ENCODE peak calls at places on chromosomes 2 and 18, in four cellular contexts. One of them, this sample, is unnamed. For H3K4me1, the result is how much of the 10 kb centered on the place peaks cover.

GRCh38 chr18:41126541-41127235 is 828.3 kb upstream of the PIK3C3 start:
- DNase-seq in A549: no peak
- DNase-seq in stomach: no peak
- DNase-seq in hepatocyte: no peak
- DNase-seq in this sample: no peak

GRCh38 chr2:201707753-201708152 is 9.3 kb upstream of the MPP4 start:
- DNase-seq in stomach: no peak
- DNase-seq in hepatocyte: no peak
- DNase-seq in A549: no peak
- DNase-seq in this sample: no peak

GRCh38 chr2:55768991-55769390 is 75.3 kb upstream of the PNPT1 start:
- DNase-seq in hepatocyte: no peak
- DNase-seq in stomach: no peak
- DNase-seq in A549: no peak
- DNase-seq in this sample: no peak

GRCh38 chr2:168722592-168722991 is 79.8 kb upstream of the NOSTRIN start:
- DNase-seq in hepatocyte: no peak
- DNase-seq in A549: no peak
- DNase-seq in stomach: no peak
- DNase-seq in this sample: no peak

GRCh38 chr2:192500550-192501200 is 305.9 kb upstream of the TMEFF2 start:
- DNase-seq in A549: no peak
- DNase-seq in hepatocyte: peak
- DNase-seq in stomach: no peak
- DNase-seq in this sample: no peak

GRCh38 chr18:24052053-24052452 is 37.5 kb downstream of the TTC39C start:
- DNase-seq in hepatocyte: peak
- DNase-seq in stomach: no peak
- DNase-seq in A549: peak
- DNase-seq in this sample: no peak

GRCh38 chr2:207694811-207695281 is 16.6 kb upstream of the CCNYL1 start:
- DNase-seq in hepatocyte: no peak
- DNase-seq in A549: no peak
- DNase-seq in stomach: no peak
- DNase-seq in this sample: no peak

GRCh38 chr2:241762933-241763369 is 13.7 kb upstream of the GAL3ST2 start:
- DNase-seq in stomach: no peak
- DNase-seq in A549: no peak
- DNase-seq in hepatocyte: no peak
- DNase-seq in this sample: peak

GRCh38 chr18:56327171-56327885 is 311.1 kb downstream of the TXNL1 start:
- DNase-seq in stomach: no peak
- DNase-seq in hepatocyte: no peak
- DNase-seq in A549: no peak
- DNase-seq in this sample: no peak

GRCh38 chr2:88765154-88765948 is 73.9 kb downstream of the RPIA start:
- DNase-seq in stomach: peak
- DNase-seq in hepatocyte: no peak
- DNase-seq in A549: no peak
- DNase-seq in this sample: no peak

GRCh38 chr2:113686537-113686936 is 59.5 kb downstream of the RABL2A start:
- DNase-seq in stomach: no peak
- DNase-seq in A549: no peak
- DNase-seq in hepatocyte: no peak
- DNase-seq in this sample: no peak

GRCh38 chr18:9354256-9354655 is 19.7 kb downstream of the TWSG1 start:
- DNase-seq in hepatocyte: no peak
- DNase-seq in A549: no peak
- DNase-seq in stomach: no peak
- DNase-seq in this sample: no peak

GRCh38 chr2:4047961-4048891 is 344.9 kb downstream of the DCDC2C start:
- DNase-seq in stomach: no peak
- DNase-seq in A549: no peak
- DNase-seq in hepatocyte: no peak
- DNase-seq in this sample: no peak

GRCh38 chr2:159797468-159798375 is at the start of gene CD302:
- DNase-seq in stomach: peak
- DNase-seq in hepatocyte: peak
- DNase-seq in A549: peak
- DNase-seq in this sample: peak

GRCh38 chr2:170222298-170222697 is 44.4 kb downstream of the MYO3B start:
- DNase-seq in hepatocyte: peak
- DNase-seq in stomach: no peak
- DNase-seq in A549: no peak
- DNase-seq in this sample: no peak

GRCh38 chr2:71226391-71226964 is 425 bp downstream of the PAIP2B start:
- DNase-seq in A549: no peak
- DNase-seq in hepatocyte: peak
- DNase-seq in stomach: peak
- DNase-seq in this sample: peak

GRCh38 chr2:34096552-34097171 is 497.6 kb upstream of the FAM98A start:
- DNase-seq in hepatocyte: peak
- DNase-seq in A549: peak
- DNase-seq in stomach: peak
- DNase-seq in this sample: no peak

GRCh38 chr2:216775043-216775453 is 79.7 kb upstream of the IGFBP5 start:
- DNase-seq in A549: peak
- DNase-seq in hepatocyte: peak
- DNase-seq in stomach: no peak
- DNase-seq in this sample: peak

GRCh38 chr18:74840492-74841167 is 243.0 kb downstream of the ZNF407 start:
- DNase-seq in A549: no peak
- DNase-seq in hepatocyte: no peak
- DNase-seq in stomach: no peak
- DNase-seq in this sample: no peak

GRCh38 chr2:127674241-127675209 is 805 bp downstream of the LIMS2 start:
- DNase-seq in hepatocyte: no peak
- DNase-seq in stomach: peak
- DNase-seq in A549: peak
- DNase-seq in this sample: peak

GRCh38 chr2:32553829-32554432 is 73.9 kb upstream of the TTC27 start:
- DNase-seq in hepatocyte: peak
- DNase-seq in stomach: no peak
- DNase-seq in A549: peak
- DNase-seq in this sample: no peak

GRCh38 chr18:48408727-48409590 is at the start of gene ZBTB7C:
- DNase-seq in stomach: peak
- DNase-seq in hepatocyte: peak
- DNase-seq in A549: no peak
- DNase-seq in this sample: peak

GRCh38 chr2:10538224-10538894 is 90.2 kb upstream of the ODC1 start:
- DNase-seq in hepatocyte: no peak
- DNase-seq in A549: peak
- DNase-seq in stomach: no peak
- DNase-seq in this sample: no peak

GRCh38 chr2:226754821-226755536 is 44.6 kb downstream of the IRS1 start:
- DNase-seq in stomach: no peak
- DNase-seq in hepatocyte: no peak
- DNase-seq in A549: no peak
- DNase-seq in this sample: no peak

GRCh38 chr2:62568983-62569837 is 63.2 kb upstream of the TMEM17 start:
- DNase-seq in A549: peak
- DNase-seq in hepatocyte: no peak
- DNase-seq in stomach: no peak
- DNase-seq in this sample: no peak

GRCh38 chr2:241659150-241659739 is 21.8 kb downstream of the ATG4B start:
- DNase-seq in A549: peak
- DNase-seq in stomach: peak
- DNase-seq in hepatocyte: peak
- DNase-seq in this sample: no peak

GRCh38 chr2:234629596-234629995 is 132.7 kb upstream of the ARL4C start:
- DNase-seq in hepatocyte: no peak
- DNase-seq in stomach: no peak
- DNase-seq in A549: no peak
- DNase-seq in this sample: no peak

DNA sequence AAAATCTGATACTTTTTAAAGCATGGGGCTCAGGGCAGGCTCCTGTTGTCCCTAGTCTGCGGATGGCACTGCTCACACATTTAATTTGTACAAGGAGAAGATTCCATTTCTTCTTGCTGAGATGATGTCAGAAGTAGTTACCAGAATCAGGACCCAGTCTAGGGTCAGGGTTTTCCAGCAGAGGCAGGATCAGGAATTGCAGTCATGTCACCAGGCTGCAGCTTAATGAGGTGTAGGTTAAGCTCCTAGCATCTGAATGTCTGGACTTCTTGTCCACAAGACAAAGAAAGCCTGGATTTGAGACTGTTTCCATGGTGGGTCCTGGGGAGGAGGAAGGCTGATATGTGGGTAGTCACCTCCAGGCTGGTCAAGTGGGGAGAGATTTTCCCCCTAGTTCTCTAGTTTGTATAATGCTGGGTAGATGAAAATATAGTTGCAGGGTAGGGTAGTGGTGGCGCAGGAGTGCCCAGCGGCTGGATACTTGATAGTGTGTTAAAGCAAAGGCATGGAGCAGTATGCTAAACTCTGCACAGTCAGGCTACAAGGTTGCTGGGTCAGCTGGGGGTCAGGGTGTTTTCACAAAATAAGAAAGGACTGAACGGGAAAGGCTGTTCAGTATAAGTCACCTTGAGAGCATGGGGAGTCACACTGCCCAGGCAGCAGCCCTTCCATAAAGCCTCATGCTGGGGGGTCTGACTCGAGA is 148.4 kb downstream of the PRKCE start:
- DNase-seq in stomach: no peak
- DNase-seq in hepatocyte: no peak
- DNase-seq in A549: no peak
- DNase-seq in this sample: no peak
- TF ChIP-seq CTCF in stomach: no peak
- TF ChIP-seq CTCF in hepatocyte: no peak
- TF ChIP-seq CTCF in A549: no peak
- TF ChIP-seq CTCF in this sample: no peak

DNA sequence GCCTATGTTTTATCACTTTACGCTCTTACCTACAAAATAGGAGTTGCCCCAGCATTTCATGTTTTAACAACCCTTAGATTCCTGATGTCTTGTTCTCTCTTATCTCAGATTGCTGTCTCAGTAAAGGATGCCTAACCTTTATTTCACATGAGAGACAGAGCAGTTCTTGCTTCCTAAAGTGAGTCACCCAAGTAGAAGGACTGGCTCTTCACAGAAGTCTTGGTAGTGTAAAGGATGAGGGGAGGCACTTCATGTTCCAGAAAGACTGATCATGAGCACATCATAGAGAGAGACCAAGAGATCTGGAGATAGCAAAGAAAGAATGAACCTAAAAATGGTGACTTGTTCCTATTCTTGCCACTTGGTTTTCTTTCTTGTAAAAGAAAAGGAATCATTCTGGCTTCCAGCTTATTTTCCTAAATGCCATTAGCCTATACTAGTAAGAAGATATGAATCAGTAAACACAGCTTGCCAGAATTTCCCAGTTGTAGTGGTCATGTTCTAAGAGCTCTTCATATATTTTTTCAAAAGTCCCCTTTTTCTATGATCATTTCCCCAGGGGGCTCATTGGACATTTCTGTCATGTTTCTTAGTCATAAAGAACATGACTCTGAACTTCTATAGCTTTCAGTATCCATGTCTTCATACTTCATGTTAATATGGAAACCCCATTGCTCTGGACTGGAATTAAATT is 54.9 kb downstream of the MAPRE2 start:
- DNase-seq in hepatocyte: no peak
- DNase-seq in A549: no peak
- DNase-seq in stomach: no peak
- DNase-seq in this sample: no peak
- H3K27ac ChIP-seq in hepatocyte: no peak
- H3K27ac ChIP-seq in A549: no peak
- H3K27ac ChIP-seq in stomach: no peak
- H3K27ac ChIP-seq in this sample: no peak

GRCh38 chr2:120940726-120941256 is 205.1 kb downstream of the GLI2 start:
- DNase-seq in A549: no peak
- DNase-seq in hepatocyte: no peak
- DNase-seq in stomach: no peak
- DNase-seq in this sample: no peak
- H3K4me1 ChIP-seq in A549: half or more
- H3K4me1 ChIP-seq in hepatocyte: under half
- H3K4me1 ChIP-seq in stomach: under half
- H3K4me1 ChIP-seq in this sample: under half

GRCh38 chr2:13050764-13051163 is 334.0 kb downstream of the TRIB2 start:
- DNase-seq in A549: no peak
- DNase-seq in stomach: no peak
- DNase-seq in hepatocyte: no peak
- DNase-seq in this sample: no peak

GRCh38 chr2:13052547-13052946 is 335.8 kb downstream of the TRIB2 start:
- DNase-seq in stomach: no peak
- DNase-seq in A549: no peak
- DNase-seq in hepatocyte: no peak
- DNase-seq in this sample: no peak

DNA sequence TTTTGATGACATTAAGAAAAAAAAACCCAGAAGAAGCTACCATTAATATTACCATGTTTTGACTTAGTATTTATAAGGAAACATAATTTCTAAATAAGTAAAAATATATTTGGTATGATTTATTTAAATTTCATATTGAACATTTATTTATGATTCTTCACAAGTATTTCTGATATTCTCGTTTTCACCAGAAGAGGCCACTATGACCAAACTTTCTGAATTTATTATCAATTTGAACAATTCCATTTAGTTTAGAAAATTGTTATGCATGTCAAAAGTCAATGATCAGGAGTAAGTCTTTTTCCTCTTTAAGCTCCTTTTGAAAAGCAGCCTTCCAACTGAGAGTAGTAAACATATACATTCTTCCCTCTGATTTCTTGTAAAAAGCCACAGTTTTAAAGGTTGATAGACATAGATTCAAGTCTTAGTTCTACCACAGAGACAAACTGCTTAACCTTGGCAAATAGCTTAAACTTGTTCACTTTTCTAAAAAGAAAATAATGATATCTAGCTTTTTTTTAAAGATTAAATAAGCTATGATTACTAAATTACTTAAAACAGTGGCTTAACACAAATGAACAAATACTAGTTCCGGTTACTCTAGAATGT is 329.9 kb downstream of the TRIB2 start:
- DNase-seq in hepatocyte: no peak
- DNase-seq in A549: no peak
- DNase-seq in stomach: no peak
- DNase-seq in this sample: no peak
- TF ChIP-seq CTCF in hepatocyte: peak
- TF ChIP-seq CTCF in A549: peak
- TF ChIP-seq CTCF in stomach: no peak
- TF ChIP-seq CTCF in this sample: peak

DNA sequence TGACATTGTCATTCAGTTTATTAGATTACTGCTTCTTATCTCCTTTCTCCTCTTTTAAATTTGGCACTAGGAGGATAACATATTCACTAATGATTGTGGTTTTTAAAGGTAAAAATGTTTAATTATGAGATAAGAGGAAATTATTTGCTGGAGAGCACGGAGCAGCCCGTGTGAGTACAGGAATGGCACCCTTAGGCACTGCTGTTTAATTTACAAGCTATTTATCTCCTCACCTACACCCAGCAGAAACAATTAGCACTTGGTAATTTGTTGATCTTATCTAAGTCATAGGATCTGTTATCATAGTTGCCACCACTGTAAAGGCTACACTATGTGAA is 87.4 kb upstream of the SP3 start:
- DNase-seq in hepatocyte: no peak
- DNase-seq in stomach: no peak
- DNase-seq in A549: no peak
- DNase-seq in this sample: no peak
- H3K27ac ChIP-seq in hepatocyte: peak
- H3K27ac ChIP-seq in stomach: peak
- H3K27ac ChIP-seq in A549: peak
- H3K27ac ChIP-seq in this sample: no peak